ENCODE peak calls at places on chromosomes 13 and 19, in ten cellular contexts. S is endothelial cell, G is progenitor cell of endocrine pancreas, I is kidney, P is kidney epithelial cell, Z is tibial artery, Q is right atrium auricular region, L is WTC11, N is fibroblast of the aortic adventitia, F is choroid plexus epithelial cell. C is an unnamed sample.

GRCh38 chr19:57830071-57830602 is at the start of gene ZNF587B:
- DNase-seq in G (peak; percentile 78), Q (peak; percentile 85), L (peak; percentile 94), F (peak; percentile 84), Z (peak; percentile 78), I (peak; percentile 85), P (no peak), N (peak; percentile 62), S (peak; percentile 84), C (no peak)

GRCh38 chr19:1649706-1650626 is 2.4 kb downstream of the TCF3 start:
- DNase-seq in L (no peak), Z (no peak), N (peak; percentile 8), F (no peak), P (no peak), S (no peak), G (no peak), I (no peak), Q (no peak), C (no peak)

GRCh38 chr13:34943675-34944634 is 1.9 kb downstream of the NBEA start:
- DNase-seq in Z (no peak), L (no peak), N (no peak), P (no peak), F (no peak), Q (no peak), I (no peak), S (no peak), G (no peak), C (no peak)

GRCh38 chr19:41588497-41589209 is 12.7 kb downstream of the CEACAM21 start:
- DNase-seq in G (no peak), S (peak; percentile 42), Z (no peak), P (peak; percentile 5), N (peak; percentile 32), F (peak; percentile 58), Q (no peak), I (no peak), L (peak; percentile 69), C (peak; percentile 61)

GRCh38 chr13:108297114-108297513 is 27.6 kb downstream of the TNFSF13B start:
- DNase-seq in S (no peak), Z (no peak), L (no peak), Q (no peak), P (no peak), I (no peak), F (no peak), N (no peak), G (no peak), C (no peak)

GRCh38 chr19:42420055-42420544 is 7.1 kb downstream of the LIPE start:
- DNase-seq in I (peak; percentile 39), S (peak; percentile 62), Z (no peak), Q (no peak), N (peak; percentile 29), G (no peak), L (peak; percentile 69), P (no peak), F (peak; percentile 50), C (peak; percentile 75)

GRCh38 chr13:31172001-31172400 is 10.3 kb upstream of the HSPH1 start:
- DNase-seq in G (no peak), N (peak; percentile 68), I (no peak), P (no peak), Q (no peak), L (no peak), Z (no peak), S (no peak), F (peak; percentile 73), C (no peak)

GRCh38 chr19:10817291-10818038 is 18.5 kb downstream of the TMED1 start:
- DNase-seq in N (peak; percentile 96), L (no peak), S (no peak), Z (peak; percentile 89), Q (peak; percentile 65), P (no peak), I (peak; percentile 90), G (no peak), F (peak; percentile 96), C (no peak)

GRCh38 chr13:110274687-110275086 is 32.3 kb downstream of the COL4A1 start:
- DNase-seq in Z (no peak), Q (peak; percentile 67), F (no peak), S (no peak), G (no peak), P (no peak), L (no peak), I (no peak), N (peak; percentile 27), C (no peak)

GRCh38 chr19:17091758-17092333 is 16.3 kb downstream of the MYO9B start:
- DNase-seq in G (no peak), Q (no peak), F (no peak), P (no peak), I (no peak), N (no peak), S (no peak), Z (peak; percentile 81), L (no peak), C (no peak)

DNA sequence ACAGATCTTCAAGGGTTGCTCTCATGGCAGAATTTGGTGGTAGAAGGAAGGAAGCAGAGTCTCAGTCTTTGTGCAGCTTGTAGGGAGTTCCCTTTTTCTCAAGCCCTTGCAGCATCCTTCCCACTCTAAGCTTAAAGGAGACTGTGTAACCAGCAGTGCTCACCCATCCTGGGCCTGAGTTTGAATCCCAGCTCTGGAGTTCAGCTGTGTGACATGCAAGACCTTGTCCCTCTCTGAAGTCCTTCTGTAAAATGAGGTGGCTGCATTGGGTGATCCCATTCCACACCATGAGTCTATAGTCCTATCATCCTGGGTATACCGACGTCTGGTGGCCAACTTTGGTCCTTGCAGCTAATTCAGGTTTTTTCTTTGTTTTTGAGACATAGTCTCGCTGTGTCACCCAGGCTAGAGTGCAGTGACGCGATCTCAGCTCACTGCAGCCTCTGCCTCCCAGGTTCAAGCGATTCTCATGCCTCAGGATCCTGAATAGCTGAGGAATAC is 9.8 kb downstream of the SIGLEC10 start:
- DNase-seq in P (no peak), G (no peak), Q (no peak), Z (no peak), I (peak; percentile 3), N (peak; percentile 22), F (peak; percentile 54), S (no peak), L (peak; percentile 47), C (peak; percentile 57)
- TF ChIP-seq CTCF in P (no peak), G (peak; percentile 58), Q (peak; percentile 42), Z (peak; percentile 31), I (peak; percentile 26), N (peak; percentile 52), F (peak; percentile 68), S (peak; percentile 26), L (peak; percentile 27), C (peak; percentile 51)

DNA sequence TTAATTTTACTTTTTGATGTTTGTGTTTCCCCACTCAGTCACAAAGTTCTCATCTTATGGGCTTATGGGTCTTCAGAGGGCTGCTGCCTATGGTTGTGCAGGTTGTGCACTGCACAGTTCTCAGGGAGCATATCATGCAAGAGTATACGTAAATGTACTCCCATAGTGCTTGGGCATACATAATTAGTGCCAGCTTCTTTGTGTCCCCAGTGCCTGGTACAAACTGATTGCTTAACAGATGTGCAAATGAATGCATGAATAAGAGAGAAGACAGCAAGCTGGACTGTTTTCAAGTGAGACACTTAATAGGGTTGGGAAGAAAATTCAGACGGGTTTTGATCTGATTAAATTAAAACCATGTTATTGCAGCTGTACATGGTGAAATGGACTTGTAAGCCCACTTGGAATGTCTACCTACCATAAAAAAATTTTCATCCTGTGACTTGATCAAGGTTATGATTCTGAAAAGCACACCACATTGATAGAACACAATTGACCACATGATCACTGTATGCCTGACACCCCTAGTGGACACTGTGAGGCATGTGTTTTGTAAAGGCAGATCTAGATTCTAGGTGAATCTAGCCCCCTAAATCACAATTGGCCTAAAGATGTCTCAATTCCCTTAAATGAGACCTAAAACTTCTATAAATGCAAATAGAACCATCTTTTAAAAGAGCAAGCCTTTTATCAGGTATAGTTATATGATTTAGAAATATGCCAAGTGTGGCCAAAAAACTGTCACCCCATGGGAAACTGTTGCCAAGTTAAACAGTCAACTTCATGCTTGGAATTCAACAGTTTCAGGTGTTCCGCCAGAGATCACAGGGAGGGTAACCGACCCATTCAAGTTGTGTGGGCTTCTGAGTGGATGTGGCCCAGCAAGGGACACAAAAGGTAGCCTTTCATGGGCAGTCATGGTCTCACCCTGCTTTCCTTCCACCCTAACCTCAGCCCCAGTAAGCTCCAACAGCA is 27.9 kb downstream of the FAM124A start:
- DNase-seq in P (no peak), N (no peak), Q (no peak), L (no peak), S (no peak), Z (no peak), F (peak; percentile 22), G (no peak), I (no peak), C (no peak)
- TF ChIP-seq CTCF in P (peak; percentile 46), N (peak; percentile 50), Q (peak; percentile 48), L (peak; percentile 34), S (peak; percentile 54), Z (no peak), F (peak; percentile 55), G (peak; percentile 55), I (peak; percentile 21), C (no peak)

GRCh38 chr13:101115762-101116161 is 300.5 kb downstream of the NALCN start:
- DNase-seq in I (no peak), P (no peak), N (peak; percentile 17), F (peak; percentile 52), L (no peak), Q (no peak), G (no peak), Z (no peak), S (no peak), C (no peak)
- TF ChIP-seq CTCF in I (no peak), P (peak; percentile 15), N (peak; percentile 39), F (peak; percentile 50), L (no peak), Q (no peak), G (no peak), Z (no peak), S (no peak), C (no peak)

GRCh38 chr13:52659340-52659739 is 6.7 kb downstream of the SUGT1 start:
- DNase-seq in I (no peak), F (no peak), L (no peak), Q (no peak), P (no peak), G (no peak), N (no peak), Z (no peak), S (no peak), C (no peak)

GRCh38 chr13:52664269-52664668 is 11.6 kb downstream of the SUGT1 start:
- DNase-seq in G (no peak), P (no peak), Q (no peak), F (no peak), Z (no peak), S (no peak), I (no peak), N (no peak), L (no peak), C (no peak)

GRCh38 chr13:52669677-52670076 is 17.0 kb downstream of the SUGT1 start:
- DNase-seq in I (no peak), F (no peak), L (no peak), G (no peak), S (no peak), Z (no peak), Q (no peak), P (no peak), N (no peak), C (no peak)

GRCh38 chr13:52670726-52671125 is 18.1 kb downstream of the SUGT1 start:
- DNase-seq in P (no peak), S (no peak), Q (no peak), I (no peak), F (no peak), Z (no peak), N (no peak), G (no peak), L (no peak), C (no peak)

DNA sequence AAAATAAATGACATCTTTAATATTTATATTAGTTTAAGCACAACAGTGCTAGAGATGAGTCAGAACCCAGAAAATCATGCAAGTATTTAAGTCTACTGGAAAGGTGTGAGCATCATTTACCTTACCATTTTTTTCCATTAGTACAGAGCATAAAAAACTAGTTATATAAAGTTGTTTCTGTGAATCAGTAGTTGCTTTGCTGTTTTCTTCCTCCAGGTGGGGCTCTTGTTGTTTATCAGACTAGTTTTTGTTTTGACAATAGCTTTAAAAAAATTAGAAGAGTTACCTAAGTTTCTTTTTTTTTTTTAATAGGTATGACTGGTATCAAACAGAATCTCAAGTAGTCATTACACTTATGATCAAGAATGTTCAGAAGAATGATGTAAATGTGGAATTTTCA is 12.7 kb downstream of the SUGT1 start:
- DNase-seq in Z (no peak), Q (no peak), F (peak; percentile 55), I (no peak), P (no peak), S (no peak), G (no peak), N (peak; percentile 36), L (no peak), C (no peak)
- TF ChIP-seq CTCF in Z (no peak), Q (peak; percentile 48), F (peak; percentile 54), I (peak; percentile 18), P (peak; percentile 43), S (peak; percentile 51), G (peak; percentile 54), N (peak; percentile 40), L (no peak), C (peak; percentile 8)

C was measured in Calu3.